ENCODE peak calls at places on chromosomes 13 and 19, in five cellular contexts. Z is HepG2, Y is A549, I is H1, H is K562. E is an unnamed sample.

GRCh38 chr13:113049521-113049941 is 56.1 kb upstream of the F7 start:
- DNase-seq in Z (no peak), Y (no peak), I (no peak), H (no peak), E (no peak)

GRCh38 chr19:45798995-45799517 is 6.4 kb upstream of the DMWD start:
- DNase-seq in Z (peak), Y (peak), I (no peak), H (peak), E (peak)

GRCh38 chr19:7333198-7334118 is 15.3 kb upstream of the ARHGEF18 start:
- DNase-seq in Z (no peak), Y (no peak), I (no peak), H (no peak), E (peak)

GRCh38 chr13:40666905-40667621 is 622 bp upstream of the FOXO1 start:
- DNase-seq in Z (peak), Y (peak), I (no peak), H (peak), E (no peak)

GRCh38 chr19:39263912-39264305 is 4.3 kb upstream of the IFNL2 start:
- DNase-seq in Z (no peak), Y (no peak), I (no peak), H (no peak), E (no peak)

GRCh38 chr19:33405491-33406461 is 32.3 kb downstream of the CEBPG start:
- DNase-seq in Z (no peak), Y (no peak), I (no peak), H (no peak), E (no peak)

GRCh38 chr13:23436680-23437079 is 3.2 kb upstream of the SACS start:
- DNase-seq in Z (no peak), Y (no peak), I (no peak), H (no peak), E (no peak)

GRCh38 chr19:39847525-39847924 is 1.3 kb upstream of the FBL start:
- DNase-seq in Z (peak), Y (no peak), I (no peak), H (no peak), E (no peak)

GRCh38 chr19:11410682-11411081 is 8.4 kb downstream of the RGL3 start:
- DNase-seq in Z (no peak), Y (no peak), I (no peak), H (peak), E (no peak)

GRCh38 chr19:14507704-14508246 is 10.4 kb downstream of the DNAJB1 start:
- DNase-seq in Z (peak), Y (no peak), I (no peak), H (no peak), E (no peak)

GRCh38 chr13:60572003-60572792 is 175.2 kb downstream of the TDRD3 start:
- DNase-seq in Z (peak), Y (no peak), I (no peak), H (no peak), E (no peak)

GRCh38 chr19:55705972-55706371 is 30.9 kb downstream of the EPN1 start:
- DNase-seq in Z (no peak), Y (no peak), I (no peak), H (no peak), E (no peak)

GRCh38 chr19:28396259-28396940 is 816.6 kb downstream of the UQCRFS1 start:
- DNase-seq in Z (no peak), Y (no peak), I (no peak), H (peak), E (no peak)

GRCh38 chr19:18456974-18457373 is 19.0 kb upstream of the ISYNA1 start:
- DNase-seq in Z (no peak), Y (no peak), I (no peak), H (no peak), E (no peak)

GRCh38 chr19:18908917-18909619 is 10.1 kb downstream of the COPE start:
- DNase-seq in Z (no peak), Y (no peak), I (no peak), H (no peak), E (no peak)

GRCh38 chr19:32819415-32820400 is 49.9 kb downstream of the SLC7A9 start:
- DNase-seq in Z (no peak), Y (no peak), I (no peak), H (no peak), E (no peak)

GRCh38 chr19:18982669-18983068 is 41.7 kb upstream of the HOMER3 start:
- DNase-seq in Z (no peak), Y (no peak), I (no peak), H (no peak), E (no peak)

GRCh38 chr19:53182202-53182601 is 11.0 kb downstream of the ZNF665 start:
- DNase-seq in Z (no peak), Y (no peak), I (no peak), H (no peak), E (no peak)

GRCh38 chr13:95357875-95358274 is 56.6 kb upstream of the ABCC4 start:
- DNase-seq in Z (no peak), Y (no peak), I (no peak), H (no peak), E (no peak)

GRCh38 chr19:17243854-17244617 is 1.7 kb downstream of the NR2F6 start:
- DNase-seq in Z (peak), Y (no peak), I (no peak), H (peak), E (no peak)

GRCh38 chr13:38494445-38494844 is 144.8 kb downstream of the UFM1 start:
- DNase-seq in Z (no peak), Y (no peak), I (no peak), H (no peak), E (no peak)

GRCh38 chr13:39847336-39847735 is 191.9 kb downstream of the COG6 start:
- DNase-seq in Z (no peak), Y (no peak), I (no peak), H (no peak), E (no peak)

GRCh38 chr19:12899891-12900518 is 9.0 kb downstream of the GCDH start:
- DNase-seq in Z (no peak), Y (no peak), I (no peak), H (no peak), E (peak)

GRCh38 chr19:57708641-57709354 is at the start of gene ZNF154:
- DNase-seq in Z (no peak), Y (no peak), I (peak), H (no peak), E (no peak)

GRCh38 chr13:49828452-49828851 is 36.0 kb upstream of the KPNA3 start:
- DNase-seq in Z (no peak), Y (no peak), I (no peak), H (no peak), E (no peak)

GRCh38 chr13:87052731-87053130 is 618.4 kb upstream of the SLITRK5 start:
- DNase-seq in Z (no peak), Y (no peak), I (no peak), H (no peak), E (no peak)

GRCh38 chr19:38868551-38868950 is 9.5 kb downstream of the RINL start:
- DNase-seq in Z (no peak), Y (no peak), I (no peak), H (no peak), E (no peak)

GRCh38 chr13:108342369-108343289 is 73.1 kb downstream of the TNFSF13B start:
- DNase-seq in Z (peak), Y (peak), I (no peak), H (no peak), E (peak)

GRCh38 chr13:36297600-36298338 is at the start of gene CCDC169:
- DNase-seq in Z (peak), Y (peak), I (peak), H (peak), E (no peak)

GRCh38 chr19:47001584-47001983 is 18.1 kb upstream of the NPAS1 start:
- DNase-seq in Z (no peak), Y (no peak), I (no peak), H (no peak), E (no peak)

GRCh38 chr19:49331616-49332055 is 3.6 kb upstream of the CD37 start:
- DNase-seq in Z (peak), Y (peak), I (no peak), H (peak), E (peak)

GRCh38 chr13:73272831-73273230 is 214.0 kb downstream of the KLF5 start:
- DNase-seq in Z (no peak), Y (no peak), I (no peak), H (no peak), E (no peak)

GRCh38 chr13:106499905-106500304 is 35.6 kb downstream of the EFNB2 start:
- DNase-seq in Z (no peak), Y (no peak), I (no peak), H (no peak), E (peak)

GRCh38 chr13:112443191-112444000 is 67.2 kb downstream of the SPACA7 start:
- DNase-seq in Z (no peak), Y (no peak), I (no peak), H (peak), E (no peak)

GRCh38 chr13:74068471-74068870 is 65.7 kb downstream of the KLF12 start:
- DNase-seq in Z (no peak), Y (no peak), I (no peak), H (no peak), E (no peak)

GRCh38 chr19:2952953-2953481 is 8.2 kb upstream of the ZNF77 start:
- DNase-seq in Z (peak), Y (no peak), I (no peak), H (no peak), E (no peak)

GRCh38 chr13:23570099-23570926 is at the start of gene TNFRSF19:
- DNase-seq in Z (peak), Y (no peak), I (no peak), H (peak), E (no peak)

GRCh38 chr19:17829855-17830566 is 8.7 kb upstream of the INSL3 start:
- DNase-seq in Z (no peak), Y (peak), I (peak), H (peak), E (no peak)

GRCh38 chr19:52689804-52690394 is 44.9 kb downstream of the ZNF611 start:
- DNase-seq in Z (no peak), Y (no peak), I (no peak), H (peak), E (no peak)

DNA sequence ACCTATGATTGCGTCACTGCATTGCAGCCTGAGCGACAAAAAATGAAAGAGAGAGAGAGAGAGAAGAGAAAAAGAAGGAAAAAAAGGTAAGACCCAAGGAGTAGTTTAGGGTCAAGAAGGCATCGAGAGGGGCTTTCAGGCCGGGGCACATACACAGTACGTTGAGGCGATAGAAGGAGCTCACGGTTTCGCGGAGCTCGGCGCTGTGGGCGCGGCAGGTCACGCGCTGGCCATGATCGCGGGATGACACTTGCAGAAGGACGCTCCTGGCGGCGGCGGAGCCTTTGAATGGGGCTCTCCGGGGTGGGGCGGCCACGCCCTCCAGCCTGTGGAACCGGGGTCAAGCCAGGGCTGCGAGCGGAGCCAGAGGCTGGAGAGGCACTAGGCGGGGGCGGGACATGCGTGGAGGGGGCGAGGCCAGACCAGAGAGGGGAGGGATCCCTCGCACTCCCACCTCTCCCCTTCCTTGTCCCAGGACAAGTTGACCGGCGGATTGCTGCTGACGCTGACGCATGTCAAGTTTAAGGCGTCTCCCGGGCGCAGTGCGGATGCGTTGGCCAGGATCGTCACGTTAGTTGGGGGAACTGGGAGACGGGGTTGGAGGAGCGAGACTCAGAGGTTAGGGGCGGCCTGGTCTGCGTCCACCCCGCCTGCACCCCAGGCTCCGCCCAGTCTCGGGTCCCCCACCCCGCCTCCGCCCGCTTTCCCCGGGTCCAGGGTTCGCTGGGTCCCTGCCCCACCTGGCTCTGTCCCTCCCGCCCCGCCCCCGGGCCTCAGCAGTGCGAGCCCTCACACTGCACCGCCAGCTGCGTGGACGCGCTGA is 6.9 kb downstream of the NPHS1 start:
- DNase-seq in Z (peak), Y (peak), I (no peak), H (peak), E (no peak)
- TF ChIP-seq KDM1A in Z (no peak), Y (no peak), I (no peak), H (peak), E (no peak)

GRCh38 chr19:30156646-30157045 is 214.6 kb downstream of the URI1 start:
- DNase-seq in Z (no peak), Y (no peak), I (no peak), H (no peak), E (no peak)

GRCh38 chr19:30158893-30159245 is 213.3 kb upstream of the ZNF536 start:
- DNase-seq in Z (no peak), Y (no peak), I (no peak), H (no peak), E (no peak)

GRCh38 chr19:30160426-30160825 is 211.8 kb upstream of the ZNF536 start:
- DNase-seq in Z (no peak), Y (no peak), I (no peak), H (no peak), E (no peak)

GRCh38 chr19:30159636-30160035 is 212.5 kb upstream of the ZNF536 start:
- DNase-seq in Z (no peak), Y (no peak), I (no peak), H (no peak), E (no peak)

DNA sequence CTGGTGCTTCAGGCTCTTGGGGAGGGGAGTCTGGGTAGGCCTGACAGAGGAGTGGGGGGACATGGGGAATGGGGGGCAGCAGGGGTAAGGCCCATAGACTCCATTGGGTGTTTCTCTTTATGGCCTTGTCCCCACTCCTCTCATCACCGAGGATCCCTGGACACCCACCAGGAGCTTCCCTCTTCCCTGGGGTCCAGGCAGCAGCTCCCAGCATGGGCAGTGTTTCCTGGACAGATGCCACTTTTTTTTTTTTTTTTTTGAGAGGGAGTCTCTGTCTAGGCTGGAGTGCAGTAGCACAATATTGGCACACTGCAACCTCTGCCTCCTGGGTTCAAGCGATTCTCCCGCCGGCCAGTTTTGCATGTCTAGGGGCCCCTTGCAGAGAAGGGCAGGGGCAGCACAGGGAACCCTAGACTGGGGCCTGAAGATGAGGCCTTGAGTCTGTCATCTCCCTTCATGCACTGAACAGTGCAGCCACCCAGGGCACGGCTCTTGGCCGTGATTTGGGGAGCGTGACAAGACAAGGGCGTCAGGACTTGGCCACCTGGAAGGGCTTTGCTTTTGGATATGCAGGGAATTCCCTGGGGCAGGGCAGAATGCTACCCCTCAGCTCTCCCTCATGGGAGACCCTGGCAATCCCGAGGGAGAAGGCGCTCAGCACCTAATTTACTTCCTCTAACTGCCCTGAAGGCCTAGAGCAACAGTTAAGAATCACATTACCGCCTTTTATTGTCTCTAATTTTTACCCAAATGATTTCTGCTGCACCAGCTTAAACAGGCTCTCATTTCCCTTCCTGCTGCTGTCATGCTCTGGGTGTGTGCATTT is 213.9 kb upstream of the ZNF536 start:
- DNase-seq in Z (no peak), Y (no peak), I (no peak), H (no peak), E (no peak)
- TF ChIP-seq KDM1A in Z (no peak), Y (no peak), I (no peak), H (no peak), E (no peak)

GRCh38 chr13:67107973-67108372 is 122.2 kb downstream of the PCDH9 start:
- DNase-seq in Z (no peak), Y (no peak), I (no peak), H (no peak), E (no peak)
- TF ChIP-seq KDM1A in Z (no peak), Y (no peak), I (no peak), H (no peak), E (no peak)

DNA sequence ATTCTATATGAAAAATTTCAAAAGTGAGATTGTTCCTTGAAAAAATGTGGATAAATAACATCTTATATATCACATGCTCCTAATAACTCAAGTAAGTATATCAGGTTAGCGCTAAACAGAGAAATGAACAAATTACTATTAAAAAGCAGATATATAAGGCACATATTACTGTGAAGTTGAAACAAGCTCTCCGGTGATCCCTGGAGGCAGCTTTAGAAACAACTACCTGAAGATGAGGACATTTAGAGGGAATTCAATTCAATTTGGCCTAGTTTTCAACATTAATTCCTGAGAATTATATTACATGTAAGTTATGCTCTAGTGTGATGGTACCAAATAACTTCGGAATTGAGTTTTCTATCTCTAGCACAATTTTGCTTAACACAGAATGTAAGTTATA is 1373.6 kb upstream of the SPRY2 start:
- DNase-seq in Z (no peak), Y (no peak), I (no peak), H (no peak), E (no peak)
- TF ChIP-seq KDM1A in Z (no peak), Y (no peak), I (no peak), H (no peak), E (no peak)

DNA sequence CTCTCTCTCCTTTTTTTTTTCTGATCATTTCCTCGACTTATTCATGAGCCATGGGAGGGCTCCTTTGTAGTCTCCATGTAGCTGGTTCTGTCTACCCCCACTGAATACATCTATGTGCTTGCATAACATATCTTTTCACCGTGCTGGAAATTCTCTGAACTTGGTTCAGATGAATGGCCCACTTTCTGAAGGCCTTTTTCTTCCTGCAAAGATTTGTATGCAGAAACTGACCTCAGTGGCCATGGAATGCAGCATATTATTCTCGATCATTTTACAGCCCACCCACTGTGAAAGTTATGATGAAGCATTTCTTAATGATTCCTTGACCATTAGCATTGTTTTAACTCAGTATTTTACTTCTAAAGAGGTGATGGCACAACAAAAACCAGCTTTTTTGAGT is 225.2 kb downstream of the GGACT start:
- DNase-seq in Z (no peak), Y (no peak), I (no peak), H (no peak), E (no peak)
- TF ChIP-seq KDM1A in Z (no peak), Y (no peak), I (no peak), H (no peak), E (no peak)

GRCh38 chr13:28531956-28532225 is 37.0 kb upstream of the FLT1 start:
- DNase-seq in Z (no peak), Y (no peak), I (no peak), H (no peak), E (no peak)

GRCh38 chr13:28533441-28534166 is 38.7 kb upstream of the FLT1 start:
- DNase-seq in Z (no peak), Y (no peak), I (no peak), H (no peak), E (no peak)

GRCh38 chr13:28533049-28533436 is 38.1 kb upstream of the FLT1 start:
- DNase-seq in Z (no peak), Y (no peak), I (no peak), H (no peak), E (no peak)

GRCh38 chr13:28531195-28531955 is 36.4 kb upstream of the FLT1 start:
- DNase-seq in Z (no peak), Y (no peak), I (peak), H (no peak), E (no peak)

GRCh38 chr13:28532226-28533048 is 37.5 kb upstream of the FLT1 start:
- DNase-seq in Z (no peak), Y (no peak), I (no peak), H (peak), E (no peak)
- TF ChIP-seq KDM1A in Z (no peak), Y (no peak), I (no peak), H (peak), E (no peak)

GRCh38 chr13:89212186-89212585 is 1541.0 kb downstream of the SLITRK5 start:
- DNase-seq in Z (no peak), Y (no peak), I (no peak), H (no peak), E (no peak)
- TF ChIP-seq KDM1A in Z (no peak), Y (no peak), I (no peak), H (no peak), E (no peak)